ENCODE peak calls at places on chromosomes 7 and 10, in ten cellular contexts. S is suprapubic skin, R is endothelial cell of umbilical vein, O is breast epithelium, J is H1, P is sigmoid colon, I is HepG2, X is upper lobe of left lung, U is GM23338, M is HCT116. D is an unnamed sample.

GRCh38 chr7:141076377-141076776 is 2.5 kb downstream of the TMEM178B start:
- DNase-seq in S (no peak), R (no peak), O (no peak), J (no peak), P (no peak), I (no peak), X (no peak), U (peak; percentile 66), M (no peak), D (no peak)

GRCh38 chr10:32938554-32939061 is 19.4 kb downstream of the ITGB1 start:
- DNase-seq in S (no peak), R (no peak), O (no peak), J (no peak), P (no peak), I (peak; percentile 83), X (peak; percentile 31), U (peak; percentile 40), M (no peak), D (peak; percentile 39)

GRCh38 chr10:115092555-115093285 is 445 bp upstream of the ATRNL1 start:
- DNase-seq in S (peak; percentile 59), R (peak; percentile 22), O (no peak), J (no peak), P (no peak), I (no peak), X (no peak), U (peak; percentile 77), M (no peak), D (no peak)

GRCh38 chr10:16183989-16184643 is 252.7 kb upstream of the PTER start:
- DNase-seq in S (peak; percentile 60), R (no peak), O (no peak), J (no peak), P (no peak), I (no peak), X (no peak), U (no peak), M (no peak), D (no peak)

GRCh38 chr7:159023216-159023615 is 121.5 kb downstream of the VIPR2 start:
- DNase-seq in S (peak; percentile 50), R (no peak), O (peak; percentile 30), J (no peak), P (peak; percentile 47), I (no peak), X (no peak), U (no peak), M (no peak), D (no peak)

GRCh38 chr10:23777153-23777552 is 338.3 kb downstream of the OTUD1 start:
- DNase-seq in S (no peak), R (no peak), O (no peak), J (no peak), P (no peak), I (no peak), X (no peak), U (peak; percentile 5), M (no peak), D (no peak)

GRCh38 chr7:102075126-102075525 is 211.5 kb upstream of the SH2B2 start:
- DNase-seq in S (no peak), R (no peak), O (peak; percentile 36), J (no peak), P (no peak), I (no peak), X (no peak), U (no peak), M (no peak), D (no peak)

GRCh38 chr10:43059336-43059720 is 17.5 kb upstream of the RET start:
- DNase-seq in S (no peak), R (no peak), O (no peak), J (no peak), P (no peak), I (no peak), X (no peak), U (no peak), M (no peak), D (no peak)

GRCh38 chr10:18418579-18419210 is 232.7 kb downstream of the NSUN6 start:
- DNase-seq in S (no peak), R (no peak), O (no peak), J (no peak), P (no peak), I (no peak), X (no peak), U (no peak), M (no peak), D (no peak)

GRCh38 chr10:24858244-24858907 is 94.0 kb downstream of the PRTFDC1 start:
- DNase-seq in S (no peak), R (peak; percentile 69), O (no peak), J (no peak), P (no peak), I (no peak), X (no peak), U (peak; percentile 37), M (no peak), D (no peak)

GRCh38 chr7:159157714-159158113 is 13.0 kb upstream of the VIPR2 start:
- DNase-seq in S (no peak), R (no peak), O (no peak), J (no peak), P (no peak), I (no peak), X (no peak), U (no peak), M (no peak), D (no peak)

GRCh38 chr7:80498481-80499349 is 13.1 kb downstream of the GNAT3 start:
- DNase-seq in S (no peak), R (peak; percentile 41), O (no peak), J (no peak), P (no peak), I (no peak), X (no peak), U (no peak), M (peak; percentile 1), D (no peak)

GRCh38 chr7:128215739-128216138 is 25.3 kb upstream of the LEP start:
- DNase-seq in S (no peak), R (no peak), O (no peak), J (no peak), P (peak; percentile 19), I (no peak), X (no peak), U (no peak), M (no peak), D (no peak)

GRCh38 chr7:159062596-159062995 is 82.1 kb downstream of the VIPR2 start:
- DNase-seq in S (no peak), R (no peak), O (no peak), J (no peak), P (no peak), I (no peak), X (no peak), U (no peak), M (no peak), D (no peak)

GRCh38 chr10:25707541-25707940 is 226.5 kb upstream of the MYO3A start:
- DNase-seq in S (no peak), R (no peak), O (no peak), J (no peak), P (no peak), I (no peak), X (no peak), U (no peak), M (no peak), D (no peak)

DNA sequence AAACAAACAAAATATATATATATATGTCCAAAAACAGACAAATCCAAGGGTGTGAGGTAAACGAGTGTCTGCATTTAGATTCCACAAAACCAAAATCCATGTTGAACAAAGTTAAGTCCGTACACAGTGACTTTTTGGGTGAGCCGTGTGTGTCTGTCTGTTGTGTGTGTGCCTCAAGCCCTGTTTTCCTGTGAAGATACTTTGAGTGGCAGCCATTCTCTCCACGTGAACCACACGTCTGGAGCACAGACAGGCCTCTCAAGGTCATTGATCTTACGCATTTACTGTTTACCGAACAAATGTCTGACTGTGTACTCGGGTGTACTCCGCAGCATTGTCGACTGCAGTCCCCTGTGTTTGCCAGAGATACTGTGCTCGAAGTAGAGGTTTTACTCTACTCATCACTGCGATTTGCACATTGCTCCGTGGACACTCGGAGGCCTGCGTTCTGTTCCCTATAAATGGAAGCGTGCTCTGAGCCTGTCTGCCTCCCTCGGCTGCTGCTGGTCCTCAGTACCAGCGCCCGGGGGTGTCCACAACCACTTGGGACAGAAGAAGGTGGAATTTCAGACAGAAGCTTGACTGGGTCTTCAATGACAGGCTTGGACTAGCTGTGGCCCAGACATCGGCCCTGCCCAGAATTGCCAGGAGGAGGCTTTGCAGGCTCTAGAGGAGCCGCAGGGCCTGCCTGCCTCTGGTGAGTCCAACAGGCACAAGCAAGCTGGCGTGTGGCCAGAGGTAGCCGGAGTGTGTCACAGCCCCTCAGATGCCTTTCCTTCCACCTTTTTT is 22.1 kb downstream of the CYP17A1 start:
- DNase-seq in S (peak; percentile 86), R (peak; percentile 78), O (peak; percentile 57), J (no peak), P (peak; percentile 93), I (peak; percentile 90), X (peak; percentile 82), U (peak; percentile 22), M (no peak), D (peak; percentile 66)
- TF ChIP-seq POLR2AphosphoS5 in S (no peak), R (no peak), O (no peak), J (no peak), P (no peak), I (peak; percentile 19), X (no peak), U (no peak), M (no peak), D (no peak)

DNA sequence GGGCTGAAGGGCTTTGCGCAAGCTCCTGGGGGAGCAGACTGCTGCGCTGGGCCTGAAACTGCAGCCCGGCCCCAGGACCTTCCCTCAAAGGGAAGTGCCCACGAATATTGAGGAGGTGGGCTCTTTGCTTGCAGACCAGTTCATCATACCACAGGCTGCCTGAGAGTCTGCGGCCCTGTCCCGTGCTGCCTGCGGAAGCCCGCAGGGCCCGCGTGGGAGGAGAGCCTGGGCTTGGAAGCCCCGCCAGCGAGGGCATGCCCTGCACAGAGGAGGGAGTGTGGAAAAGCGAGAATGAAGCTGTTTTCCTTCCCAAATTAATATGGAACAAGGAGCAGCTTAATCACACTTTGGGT is 83.6 kb upstream of the MKI67 start:
- DNase-seq in S (no peak), R (no peak), O (no peak), J (no peak), P (no peak), I (no peak), X (no peak), U (no peak), M (no peak), D (no peak)
- H3K4me3 ChIP-seq in S (peak overlapping the region; percentile 57), R (no peak overlapping the region), O (peak overlapping the region; percentile 92), J (peak overlapping the region; percentile 80), P (peak overlapping the region; percentile 63), I (no peak overlapping the region), X (peak overlapping the region; percentile 90), U (peak overlapping the region; percentile 69), M (no peak overlapping the region), D (peak overlapping the region; percentile 66)

DNA sequence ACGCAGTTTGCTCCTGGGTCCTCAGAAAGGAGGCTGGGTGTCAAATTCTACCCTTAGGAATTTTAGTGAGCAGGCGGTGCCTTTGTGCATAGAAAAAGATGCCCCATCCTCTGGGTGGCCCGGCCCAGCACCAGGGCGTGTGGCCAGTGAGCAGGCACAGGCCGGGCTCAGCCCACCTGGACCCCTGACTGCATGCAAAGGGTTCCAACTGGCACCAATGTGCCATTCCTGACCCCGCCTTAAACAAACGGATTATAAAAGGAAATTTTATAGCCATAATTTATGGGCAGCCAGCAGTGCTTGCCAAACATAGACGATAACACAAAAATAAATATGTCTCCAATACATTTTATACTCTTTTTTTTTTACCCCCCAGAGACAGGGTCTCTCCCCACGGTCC is 40.1 kb upstream of the GNA12 start:
- DNase-seq in S (no peak), R (no peak), O (no peak), J (no peak), P (no peak), I (no peak), X (no peak), U (no peak), M (no peak), D (no peak)
- TF ChIP-seq POLR2AphosphoS5 in S (no peak), R (no peak), O (no peak), J (no peak), P (no peak), I (no peak), X (no peak), U (no peak), M (no peak), D (no peak)

GRCh38 chr7:151630349-151630748 is 110.7 kb upstream of the RHEB start:
- DNase-seq in S (no peak), R (no peak), O (no peak), J (no peak), P (no peak), I (no peak), X (no peak), U (no peak), M (no peak), D (no peak)
- H3K4me3 ChIP-seq in S (no peak overlapping the region), R (peak overlapping the region; percentile 97), O (no peak overlapping the region), J (peak overlapping the region; percentile 84), P (peak overlapping the region; percentile 76), I (no peak overlapping the region), X (peak overlapping the region; percentile 61), U (peak overlapping the region; percentile 77), M (peak overlapping the region; percentile 50), D (peak overlapping the region; percentile 78)

D was measured in stomach.